ENCODE peak calls at places on chromosomes 4 and X, in four cellular contexts. One of them, this sample, is unnamed.

GRCh38 chr4:148514581-148514980 is 72.4 kb upstream of the NR3C2 start:
- DNase-seq in BE2C: no peak
- DNase-seq in foreskin fibroblast: no peak
- DNase-seq in fibroblast of mammary gland: no peak
- DNase-seq in this sample: no peak

GRCh38 chr4:158578476-158578875 is 56.8 kb downstream of the RXFP1 start:
- DNase-seq in BE2C: no peak
- DNase-seq in foreskin fibroblast: peak; percentile 64
- DNase-seq in fibroblast of mammary gland: peak; percentile 48
- DNase-seq in this sample: no peak

GRCh38 chr4:78622253-78622979 is 70.8 kb downstream of the ANXA3 start:
- DNase-seq in BE2C: no peak
- DNase-seq in foreskin fibroblast: peak; percentile 82
- DNase-seq in fibroblast of mammary gland: peak; percentile 70
- DNase-seq in this sample: no peak

GRCh38 chrX:132622130-132622529 is 133.3 kb upstream of the MBNL3 start:
- DNase-seq in BE2C: peak; percentile 6
- DNase-seq in foreskin fibroblast: peak; percentile 43
- DNase-seq in fibroblast of mammary gland: peak; percentile 53
- DNase-seq in this sample: no peak

GRCh38 chr4:7693711-7694110 is 245.9 kb downstream of the AFAP1 start:
- DNase-seq in BE2C: no peak
- DNase-seq in foreskin fibroblast: no peak
- DNase-seq in fibroblast of mammary gland: no peak
- DNase-seq in this sample: no peak

GRCh38 chr4:183996868-183997267 is 91.8 kb downstream of the STOX2 start:
- DNase-seq in BE2C: no peak
- DNase-seq in foreskin fibroblast: no peak
- DNase-seq in fibroblast of mammary gland: peak; percentile 3
- DNase-seq in this sample: no peak

GRCh38 chr4:122963222-122963621 is 40.8 kb upstream of the NUDT6 start:
- DNase-seq in BE2C: no peak
- DNase-seq in foreskin fibroblast: peak; percentile 61
- DNase-seq in fibroblast of mammary gland: peak; percentile 76
- DNase-seq in this sample: no peak

GRCh38 chrX:7351946-7352345 is 204.0 kb upstream of the PUDP start:
- DNase-seq in BE2C: no peak
- DNase-seq in foreskin fibroblast: peak; percentile 34
- DNase-seq in fibroblast of mammary gland: no peak
- DNase-seq in this sample: no peak

GRCh38 chrX:54447461-54447860 is 7.3 kb downstream of the TSR2 start:
- DNase-seq in BE2C: no peak
- DNase-seq in foreskin fibroblast: peak; percentile 21
- DNase-seq in fibroblast of mammary gland: peak; percentile 11
- DNase-seq in this sample: no peak

GRCh38 chrX:78092296-78092695 is 11.8 kb upstream of the PGK1 start:
- DNase-seq in BE2C: peak; percentile 19
- DNase-seq in foreskin fibroblast: peak; percentile 79
- DNase-seq in fibroblast of mammary gland: peak; percentile 61
- DNase-seq in this sample: peak; percentile 12

GRCh38 chr4:96352051-96352517 is 512.2 kb downstream of the PDHA2 start:
- DNase-seq in BE2C: peak; percentile 54
- DNase-seq in foreskin fibroblast: no peak
- DNase-seq in fibroblast of mammary gland: peak; percentile 5
- DNase-seq in this sample: peak; percentile 10

GRCh38 chrX:150934453-150934852 is 36.0 kb upstream of the CD99L2 start:
- DNase-seq in BE2C: no peak
- DNase-seq in foreskin fibroblast: peak; percentile 63
- DNase-seq in fibroblast of mammary gland: peak; percentile 73
- DNase-seq in this sample: no peak
- TF ChIP-seq CTCF in BE2C: no peak
- TF ChIP-seq CTCF in foreskin fibroblast: no peak
- TF ChIP-seq CTCF in fibroblast of mammary gland: no peak
- TF ChIP-seq CTCF in this sample: no peak

GRCh38 chr4:6011271-6011671 is 7.0 kb downstream of the C4orf50 start:
- DNase-seq in BE2C: no peak
- DNase-seq in foreskin fibroblast: no peak
- DNase-seq in fibroblast of mammary gland: no peak
- DNase-seq in this sample: no peak
- TF ChIP-seq CTCF in BE2C: no peak
- TF ChIP-seq CTCF in foreskin fibroblast: no peak
- TF ChIP-seq CTCF in fibroblast of mammary gland: no peak
- TF ChIP-seq CTCF in this sample: no peak

GRCh38 chr4:61661960-61662359 is 461.8 kb downstream of the ADGRL3 start:
- DNase-seq in BE2C: no peak
- DNase-seq in foreskin fibroblast: no peak
- DNase-seq in fibroblast of mammary gland: no peak
- DNase-seq in this sample: no peak

GRCh38 chr4:61663310-61663709 is 463.2 kb downstream of the ADGRL3 start:
- DNase-seq in BE2C: no peak
- DNase-seq in foreskin fibroblast: no peak
- DNase-seq in fibroblast of mammary gland: no peak
- DNase-seq in this sample: no peak

GRCh38 chr4:61662362-61662761 is 462.2 kb downstream of the ADGRL3 start:
- DNase-seq in BE2C: no peak
- DNase-seq in foreskin fibroblast: no peak
- DNase-seq in fibroblast of mammary gland: no peak
- DNase-seq in this sample: no peak

DNA sequence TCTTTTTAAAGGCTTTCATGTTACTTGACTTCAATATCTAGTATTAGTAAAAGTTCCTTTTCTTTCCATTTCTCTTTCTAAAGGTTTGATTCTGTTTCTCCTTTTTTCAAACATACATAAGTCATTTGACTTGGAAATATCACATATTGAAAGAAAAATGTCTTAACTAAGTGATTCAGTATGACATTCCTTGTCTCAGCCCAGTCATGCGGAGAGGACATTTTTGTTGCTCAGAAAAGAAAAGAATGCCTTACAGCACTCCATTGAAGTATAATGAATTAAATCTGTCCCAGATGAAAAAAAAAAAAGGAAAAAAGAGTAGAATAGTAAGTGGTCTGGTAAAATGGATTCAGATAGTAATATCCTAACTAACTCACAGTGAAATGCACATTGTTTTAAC is 466.1 kb downstream of the ADGRL3 start:
- DNase-seq in BE2C: no peak
- DNase-seq in foreskin fibroblast: peak; percentile 1
- DNase-seq in fibroblast of mammary gland: no peak
- DNase-seq in this sample: no peak
- TF ChIP-seq CTCF in BE2C: no peak
- TF ChIP-seq CTCF in foreskin fibroblast: no peak
- TF ChIP-seq CTCF in fibroblast of mammary gland: no peak
- TF ChIP-seq CTCF in this sample: no peak

DNA sequence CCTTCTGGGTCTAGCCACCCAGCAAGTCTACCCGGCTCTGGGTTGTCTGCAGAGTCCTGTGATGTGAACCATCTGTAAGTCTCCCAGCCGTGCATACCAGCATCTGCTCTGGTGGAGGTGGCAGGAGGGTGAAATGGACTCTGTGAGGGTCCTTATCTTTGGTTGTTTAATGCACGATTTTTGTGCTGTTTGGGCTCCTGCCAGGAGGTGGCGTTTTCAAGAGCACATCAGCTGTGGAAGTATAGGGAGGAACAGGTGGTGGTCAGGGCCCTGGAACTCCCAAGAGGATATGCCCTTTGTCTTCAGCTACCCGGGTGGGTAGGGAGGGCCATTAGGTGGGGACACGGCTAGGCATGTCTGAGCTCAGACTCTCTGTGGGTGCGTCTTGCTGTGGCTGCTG is 66.5 kb upstream of the ZFP42 start:
- DNase-seq in BE2C: no peak
- DNase-seq in foreskin fibroblast: no peak
- DNase-seq in fibroblast of mammary gland: no peak
- DNase-seq in this sample: no peak
- TF ChIP-seq CTCF in BE2C: peak; percentile 10
- TF ChIP-seq CTCF in foreskin fibroblast: no peak
- TF ChIP-seq CTCF in fibroblast of mammary gland: no peak
- TF ChIP-seq CTCF in this sample: no peak

DNA sequence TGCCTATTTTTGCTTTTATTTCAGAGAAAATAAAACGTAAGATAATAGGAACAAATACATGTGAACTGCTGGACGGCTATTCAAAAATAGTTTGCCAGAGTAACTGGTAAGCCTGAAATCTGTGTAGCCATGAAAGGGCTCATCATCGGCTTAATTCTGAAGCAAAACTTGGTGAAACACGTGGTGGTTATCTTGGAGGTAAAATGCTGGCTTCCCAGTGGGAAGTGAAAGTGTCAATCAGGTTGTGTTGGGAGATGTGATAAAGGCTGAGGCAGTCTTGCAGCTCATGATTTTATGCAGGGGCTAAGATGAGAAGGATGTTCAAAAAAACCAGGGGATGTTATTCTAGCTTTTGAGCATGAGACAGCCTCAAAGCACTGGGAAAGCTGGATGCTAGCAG is 36.1 kb upstream of the TLR2 start:
- DNase-seq in BE2C: no peak
- DNase-seq in foreskin fibroblast: no peak
- DNase-seq in fibroblast of mammary gland: no peak
- DNase-seq in this sample: no peak
- TF ChIP-seq CTCF in BE2C: no peak
- TF ChIP-seq CTCF in foreskin fibroblast: no peak
- TF ChIP-seq CTCF in fibroblast of mammary gland: no peak
- TF ChIP-seq CTCF in this sample: no peak

GRCh38 chr4:70931359-70931758 is 29.2 kb downstream of the MOB1B start:
- DNase-seq in BE2C: no peak
- DNase-seq in foreskin fibroblast: no peak
- DNase-seq in fibroblast of mammary gland: no peak
- DNase-seq in this sample: no peak

GRCh38 chr4:70932984-70933383 is 30.8 kb downstream of the MOB1B start:
- DNase-seq in BE2C: no peak
- DNase-seq in foreskin fibroblast: no peak
- DNase-seq in fibroblast of mammary gland: no peak
- DNase-seq in this sample: no peak

GRCh38 chr4:70925899-70926635 is 23.9 kb downstream of the MOB1B start:
- DNase-seq in BE2C: no peak
- DNase-seq in foreskin fibroblast: no peak
- DNase-seq in fibroblast of mammary gland: no peak
- DNase-seq in this sample: no peak

GRCh38 chr4:70930530-70931256 is 28.5 kb downstream of the MOB1B start:
- DNase-seq in BE2C: no peak
- DNase-seq in foreskin fibroblast: no peak
- DNase-seq in fibroblast of mammary gland: no peak
- DNase-seq in this sample: no peak

GRCh38 chr4:70927502-70928139 is 25.5 kb downstream of the MOB1B start:
- DNase-seq in BE2C: no peak
- DNase-seq in foreskin fibroblast: no peak
- DNase-seq in fibroblast of mammary gland: no peak
- DNase-seq in this sample: no peak
- TF ChIP-seq CTCF in BE2C: no peak
- TF ChIP-seq CTCF in foreskin fibroblast: no peak
- TF ChIP-seq CTCF in fibroblast of mammary gland: no peak
- TF ChIP-seq CTCF in this sample: no peak

DNA sequence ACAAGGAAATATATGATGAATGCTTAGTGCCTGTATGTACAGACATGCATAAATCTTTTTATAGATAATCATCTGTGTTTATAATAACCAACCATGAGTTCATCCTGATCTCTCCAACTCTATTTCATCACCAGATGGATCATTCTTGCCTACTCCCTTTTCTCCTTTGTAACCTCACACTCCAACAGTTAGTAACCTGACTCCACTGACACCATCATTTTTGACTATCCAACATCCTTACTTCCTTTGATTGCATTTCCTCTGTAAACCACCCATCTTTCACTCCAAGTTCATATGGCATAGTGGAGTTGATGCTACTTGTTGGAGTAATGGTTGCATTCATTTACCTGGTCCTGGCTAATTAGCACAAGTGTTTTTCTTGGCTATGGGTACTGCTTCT is 170.6 kb downstream of the ZNF330 start:
- DNase-seq in BE2C: no peak
- DNase-seq in foreskin fibroblast: peak; percentile 69
- DNase-seq in fibroblast of mammary gland: peak; percentile 19
- DNase-seq in this sample: no peak
- TF ChIP-seq CTCF in BE2C: no peak
- TF ChIP-seq CTCF in foreskin fibroblast: no peak
- TF ChIP-seq CTCF in fibroblast of mammary gland: no peak
- TF ChIP-seq CTCF in this sample: no peak

GRCh38 chrX:135477576-135477975 is 42.9 kb upstream of the INTS6L start:
- DNase-seq in BE2C: peak; percentile 68
- DNase-seq in foreskin fibroblast: peak; percentile 79
- DNase-seq in fibroblast of mammary gland: peak; percentile 63
- DNase-seq in this sample: peak; percentile 35
- TF ChIP-seq CTCF in BE2C: peak; percentile 70
- TF ChIP-seq CTCF in foreskin fibroblast: no peak
- TF ChIP-seq CTCF in fibroblast of mammary gland: peak; percentile 26
- TF ChIP-seq CTCF in this sample: peak; percentile 36

GRCh38 chr4:137532869-137533236 is 559 bp upstream of the PCDH18 start:
- DNase-seq in BE2C: no peak
- DNase-seq in foreskin fibroblast: peak; percentile 35
- DNase-seq in fibroblast of mammary gland: no peak
- DNase-seq in this sample: no peak

GRCh38 chr4:137531951-137532868 is at the start of gene PCDH18:
- DNase-seq in BE2C: peak; percentile 83
- DNase-seq in foreskin fibroblast: peak; percentile 98
- DNase-seq in fibroblast of mammary gland: peak; percentile 98
- DNase-seq in this sample: peak; percentile 75

GRCh38 chr4:137530176-137530575 is 2.1 kb downstream of the PCDH18 start:
- DNase-seq in BE2C: no peak
- DNase-seq in foreskin fibroblast: peak; percentile 83
- DNase-seq in fibroblast of mammary gland: peak; percentile 91
- DNase-seq in this sample: no peak

GRCh38 chr4:137529432-137529831 is 2.9 kb downstream of the PCDH18 start:
- DNase-seq in BE2C: peak; percentile 9
- DNase-seq in foreskin fibroblast: no peak
- DNase-seq in fibroblast of mammary gland: no peak
- DNase-seq in this sample: no peak

GRCh38 chr4:137531121-137531520 is 1.2 kb downstream of the PCDH18 start:
- DNase-seq in BE2C: peak; percentile 37
- DNase-seq in foreskin fibroblast: peak; percentile 86
- DNase-seq in fibroblast of mammary gland: peak; percentile 78
- DNase-seq in this sample: no peak
- TF ChIP-seq CTCF in BE2C: peak; percentile 67
- TF ChIP-seq CTCF in foreskin fibroblast: peak; percentile 55
- TF ChIP-seq CTCF in fibroblast of mammary gland: peak; percentile 58
- TF ChIP-seq CTCF in this sample: peak; percentile 16

GRCh38 chr4:117434424-117434823 is 349.0 kb upstream of the TRAM1L1 start:
- DNase-seq in BE2C: no peak
- DNase-seq in foreskin fibroblast: no peak
- DNase-seq in fibroblast of mammary gland: no peak
- DNase-seq in this sample: no peak

GRCh38 chr4:117429506-117429905 is 344.1 kb upstream of the TRAM1L1 start:
- DNase-seq in BE2C: no peak
- DNase-seq in foreskin fibroblast: no peak
- DNase-seq in fibroblast of mammary gland: no peak
- DNase-seq in this sample: no peak

GRCh38 chr4:117429061-117429460 is 343.7 kb upstream of the TRAM1L1 start:
- DNase-seq in BE2C: no peak
- DNase-seq in foreskin fibroblast: no peak
- DNase-seq in fibroblast of mammary gland: no peak
- DNase-seq in this sample: no peak
- TF ChIP-seq CTCF in BE2C: no peak
- TF ChIP-seq CTCF in foreskin fibroblast: no peak
- TF ChIP-seq CTCF in fibroblast of mammary gland: no peak
- TF ChIP-seq CTCF in this sample: no peak

This sample was measured in nephron progenitor cell.